ENCODE peak calls at places on chromosomes 13 and 19, in ten cellular contexts. Y is CD4-positive, CD25-positive, alpha-beta regulatory T cell; K is SK-N-SH; I is IMR-90; D is left lung; Q is uterus; X is brain microvascular endothelial cell; N is lower lobe of right lung; H is DND-41; L is breast epithelium. C is an unnamed sample.
A peak's percentile ranks its signal among the peaks of the same experiment; 100 is the strongest.

GRCh38 chr13:104246955-104247354 is 1180.7 kb upstream of the SLC10A2 start:
- DNase-seq in D (no peak), Y (no peak), L (no peak), K (no peak), H (no peak), N (no peak), X (no peak), Q (no peak), I (no peak), C (no peak)

GRCh38 chr13:27954406-27954851 is 14.7 kb downstream of the CDX2 start:
- DNase-seq in N (no peak), Y (no peak), Q (no peak), H (no peak), D (peak; percentile 80), K (peak; percentile 34), L (no peak), I (no peak), X (no peak), C (no peak)

GRCh38 chr13:109667754-109668360 is 118.5 kb downstream of the IRS2 start:
- DNase-seq in Y (no peak), Q (no peak), L (no peak), X (no peak), K (peak; percentile 66), H (no peak), N (no peak), D (no peak), I (no peak), C (no peak)

GRCh38 chr19:19304186-19304975 is 15.9 kb downstream of the SUGP1 start:
- DNase-seq in D (no peak), Y (no peak), X (no peak), H (no peak), K (peak; percentile 77), I (no peak), N (no peak), L (no peak), Q (no peak), C (no peak)

GRCh38 chr13:48155850-48156249 is 60.9 kb upstream of the MED4 start:
- DNase-seq in Y (peak; percentile 43), K (no peak), Q (no peak), L (no peak), H (peak; percentile 25), N (no peak), I (peak; percentile 33), X (peak; percentile 40), D (no peak), C (no peak)

GRCh38 chr19:51689751-51690358 is 3.3 kb upstream of the SPACA6 start:
- DNase-seq in Q (peak; percentile 74), N (peak; percentile 55), X (peak; percentile 24), D (peak; percentile 83), K (peak; percentile 77), H (no peak), Y (no peak), L (no peak), I (no peak), C (no peak)

GRCh38 chr13:50685491-50685890 is 158.0 kb downstream of the DLEU7 start:
- DNase-seq in K (no peak), Y (no peak), N (peak; percentile 53), I (no peak), X (peak; percentile 58), Q (peak; percentile 21), L (peak; percentile 57), H (peak; percentile 78), D (no peak), C (peak; percentile 37)

GRCh38 chr13:80962855-80963254 is 621.9 kb upstream of the SPRY2 start:
- DNase-seq in K (no peak), X (no peak), L (no peak), D (no peak), H (no peak), Q (no peak), Y (no peak), N (no peak), I (no peak), C (no peak)

GRCh38 chr13:107373551-107373950 is 805.6 kb upstream of the ARGLU1 start:
- DNase-seq in K (no peak), N (no peak), D (no peak), Y (no peak), I (peak; percentile 91), X (peak; percentile 70), Q (no peak), L (no peak), H (no peak), C (no peak)

GRCh38 chr13:42895781-42896180 is 96.3 kb downstream of the EPSTI1 start:
- DNase-seq in Q (no peak), X (no peak), L (no peak), I (no peak), H (no peak), K (no peak), D (no peak), Y (no peak), N (no peak), C (no peak)
- H3K27ac ChIP-seq in Q (no peak overlapping the region), X (no peak overlapping the region), L (no peak overlapping the region), I (no peak overlapping the region), H (no peak overlapping the region), K (peak overlapping the region; percentile 93), D (no peak overlapping the region), Y (no peak overlapping the region), N (no peak overlapping the region), C (no peak overlapping the region)

GRCh38 chr13:39414339-39414738 is 188.7 kb downstream of the LHFPL6 start:
- DNase-seq in X (no peak), Q (no peak), L (no peak), N (no peak), D (no peak), I (no peak), K (no peak), Y (no peak), H (no peak), C (no peak)

GRCh38 chr13:39417643-39418042 is 185.3 kb downstream of the LHFPL6 start:
- DNase-seq in K (no peak), N (no peak), L (no peak), D (no peak), Y (no peak), X (peak; percentile 74), Q (no peak), H (no peak), I (peak; percentile 72), C (no peak)

GRCh38 chr13:39417131-39417530 is 185.9 kb downstream of the LHFPL6 start:
- DNase-seq in D (no peak), X (no peak), Q (no peak), L (no peak), I (no peak), H (no peak), N (no peak), Y (no peak), K (peak; percentile 18), C (no peak)

GRCh38 chr13:39415003-39415402 is 188.0 kb downstream of the LHFPL6 start:
- DNase-seq in N (no peak), L (no peak), I (no peak), H (no peak), X (no peak), D (no peak), Y (no peak), K (no peak), Q (peak; percentile 22), C (peak; percentile 21)

GRCh38 chr13:39415403-39415802 is 187.6 kb downstream of the LHFPL6 start:
- DNase-seq in X (no peak), I (peak; percentile 43), K (peak; percentile 30), N (peak; percentile 64), Q (peak; percentile 39), Y (no peak), L (no peak), D (no peak), H (no peak), C (no peak)
- H3K27ac ChIP-seq in X (no peak overlapping the region), I (no peak overlapping the region), K (no peak overlapping the region), N (peak overlapping the region; percentile 39), Q (peak overlapping the region; percentile 71), Y (no peak overlapping the region), L (peak overlapping the region; percentile 91), D (no peak overlapping the region), H (no peak overlapping the region), C (no peak overlapping the region)

DNA sequence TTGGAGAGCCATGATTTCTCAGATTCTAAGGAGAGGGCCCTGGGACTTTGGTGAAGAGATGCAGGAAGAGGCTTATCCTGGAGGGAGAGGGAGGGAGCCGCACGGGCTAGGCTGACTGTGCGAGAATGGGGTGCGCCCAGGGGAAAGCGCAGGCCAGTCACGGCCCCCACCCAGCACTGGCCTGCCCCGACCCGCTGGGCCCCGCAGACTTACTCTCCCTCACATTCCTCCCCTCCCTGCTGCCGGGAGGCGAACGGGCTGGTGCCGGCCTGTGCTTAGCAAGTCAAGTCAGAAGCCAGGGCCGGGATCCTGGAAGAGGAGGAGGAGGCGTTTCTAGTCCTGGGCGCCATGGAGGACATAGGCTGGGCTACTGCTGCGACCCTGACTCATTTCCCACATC is 120.0 kb downstream of the CRYL1 start:
- DNase-seq in H (no peak), N (no peak), I (no peak), Q (no peak), L (no peak), X (no peak), Y (no peak), D (no peak), K (no peak), C (no peak)
- H3K27ac ChIP-seq in H (no peak overlapping the region), N (no peak overlapping the region), I (no peak overlapping the region), Q (no peak overlapping the region), L (no peak overlapping the region), X (no peak overlapping the region), Y (no peak overlapping the region), D (no peak overlapping the region), K (no peak overlapping the region), C (no peak overlapping the region)

DNA sequence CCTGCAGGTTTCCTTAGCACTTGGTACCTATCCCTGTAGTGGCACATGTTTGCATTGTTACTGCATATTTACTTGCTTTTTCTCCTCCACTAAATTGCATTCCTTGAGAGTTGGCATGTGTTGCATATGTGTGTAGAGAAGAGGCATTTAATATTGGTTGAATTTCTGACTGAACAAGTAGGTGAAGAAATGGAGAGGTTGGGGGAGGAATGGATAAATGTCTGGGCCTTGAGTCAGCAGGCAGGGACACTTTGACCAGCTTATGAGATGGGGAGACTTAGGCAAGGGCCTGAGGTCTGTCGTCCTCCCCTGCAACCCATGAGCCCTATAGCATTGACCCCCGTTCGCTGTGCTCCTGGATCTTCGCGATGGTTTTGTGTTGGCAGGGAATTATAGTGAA is 2.0 kb upstream of the GPR18 start:
- DNase-seq in X (no peak), Y (no peak), K (no peak), H (no peak), I (peak; percentile 3), Q (no peak), D (no peak), L (no peak), N (no peak), C (no peak)
- H3K27ac ChIP-seq in X (no peak overlapping the region), Y (peak overlapping the region; percentile 80), K (no peak overlapping the region), H (no peak overlapping the region), I (no peak overlapping the region), Q (no peak overlapping the region), D (no peak overlapping the region), L (no peak overlapping the region), N (no peak overlapping the region), C (no peak overlapping the region)